ENCODE peak calls at places on chromosomes 1 and 21, in ten cellular contexts. Q is activated T-cell treated with anti-CD3 and anti-CD28 coated beads for 1 hour; B is choroid plexus epithelial cell; R is HS-27A; W is stimulated activated naive CD8-positive, alpha-beta T cell treated with anti-CD3 and anti-CD28 coated beads, Interleukin-15, Interleukin-2, amounts not matched to agents 100 U/mL and 50 U/mL, for 24 hours; O is naive B cell; M is fibroblast of the aortic adventitia; L is NT2/D1; P is Calu3; J is Jurkat, Clone E6-1. U is an unnamed sample.

GRCh38 chr21:42878678-42878992 is 704 bp downstream of the WDR4 start:
- DNase-seq in Q (peak; percentile 13), J (peak; percentile 20), O (peak; percentile 13), P (no peak), B (no peak), R (no peak), W (no peak), M (no peak), L (no peak), U (no peak)

GRCh38 chr1:203227684-203228083 is 1.8 kb downstream of the CHIT1 start:
- DNase-seq in P (no peak), J (no peak), Q (no peak), M (no peak), W (no peak), B (no peak), R (no peak), L (no peak), O (no peak), U (no peak)

GRCh38 chr21:44845418-44846200 is 27.7 kb upstream of the SUMO3 start:
- DNase-seq in Q (peak; percentile 28), L (peak; percentile 65), O (peak; percentile 50), B (peak; percentile 72), R (no peak), P (peak; percentile 64), W (peak; percentile 78), J (no peak), M (peak; percentile 51), U (no peak)

GRCh38 chr21:32338209-32338921 is 39.7 kb downstream of the MRAP start:
- DNase-seq in P (no peak), J (no peak), M (no peak), B (no peak), Q (no peak), R (no peak), W (no peak), L (no peak), O (no peak), U (no peak)

GRCh38 chr1:222697858-222698257 is 14.4 kb downstream of the AIDA start:
- DNase-seq in B (peak; percentile 69), R (no peak), Q (no peak), O (no peak), L (no peak), W (no peak), J (no peak), M (peak; percentile 80), P (no peak), U (no peak)

GRCh38 chr1:48675251-48675650 is 101.4 kb downstream of the BEND5 start:
- DNase-seq in O (no peak), R (no peak), Q (no peak), P (no peak), L (no peak), M (no peak), B (no peak), J (no peak), W (no peak), U (no peak)

GRCh38 chr1:84541679-84542078 is 32.6 kb downstream of the CTBS start:
- DNase-seq in L (no peak), J (no peak), P (no peak), Q (no peak), B (no peak), M (no peak), R (no peak), O (no peak), W (no peak), U (no peak)

GRCh38 chr1:93448983-93449805 is 1.3 kb downstream of the FNBP1L start:
- DNase-seq in B (peak; percentile 74), J (no peak), P (peak; percentile 77), L (no peak), W (no peak), M (peak; percentile 55), R (no peak), O (no peak), Q (no peak), U (peak; percentile 43)

GRCh38 chr1:168654198-168654910 is 74.7 kb downstream of the DPT start:
- DNase-seq in R (no peak), Q (no peak), W (no peak), L (no peak), B (no peak), J (no peak), O (no peak), M (peak; percentile 57), P (no peak), U (no peak)

GRCh38 chr1:183281039-183281438 is 95.0 kb downstream of the LAMC2 start:
- DNase-seq in W (no peak), M (peak; percentile 92), Q (no peak), B (peak; percentile 64), R (peak; percentile 71), J (no peak), P (peak; percentile 9), O (no peak), L (no peak), U (no peak)

GRCh38 chr1:204670152-204670927 is 15.2 kb downstream of the LRRN2 start:
- DNase-seq in O (no peak), B (peak; percentile 65), Q (no peak), W (no peak), L (no peak), R (no peak), M (peak; percentile 77), J (no peak), P (no peak), U (no peak)

GRCh38 chr1:26597629-26598039 is 68.1 kb downstream of the RPS6KA1 start:
- DNase-seq in B (peak; percentile 76), M (peak; percentile 76), P (peak; percentile 3), O (peak; percentile 48), Q (no peak), R (peak; percentile 38), W (no peak), L (no peak), J (peak; percentile 72), U (peak; percentile 51)

GRCh38 chr1:66711420-66711819 is 40.8 kb upstream of the DYNLT5 start:
- DNase-seq in W (no peak), M (no peak), O (no peak), P (no peak), B (peak; percentile 52), L (no peak), Q (no peak), R (no peak), J (no peak), U (no peak)

GRCh38 chr1:6601865-6602668 is 602 bp downstream of the KLHL21 start:
- DNase-seq in W (peak; percentile 45), L (no peak), R (peak; percentile 31), O (peak; percentile 20), M (peak; percentile 56), J (no peak), B (peak; percentile 68), Q (no peak), P (peak; percentile 22), U (no peak)

GRCh38 chr1:25922633-25923567 is 16.7 kb upstream of the STMN1 start:
- DNase-seq in J (peak; percentile 51), O (peak; percentile 18), R (no peak), B (no peak), Q (no peak), P (peak; percentile 15), L (peak; percentile 63), M (no peak), W (peak; percentile 57), U (peak; percentile 54)

U was measured in NCI-H1930.